ENCODE peak calls at places on chromosome 19, in eight cellular contexts. V is Caco-2; E is bronchial epithelial cell; T is astrocyte; N is Peyer's patch; B is activated CD4-positive, alpha-beta memory T cell treated with anti-CD3 and anti-CD28 coated beads, Interleukin-2, amount 10 ng/mL, durations not matched to agents 7 days and 5 days; C is GDM1; X is breast epithelium. M is an unnamed sample.

GRCh38 chr19:11494634-11495285 is 10.9 kb downstream of the ZNF653 start:
- DNase-seq in V (no peak), E (no peak), T (no peak), N (no peak), B (no peak), C (no peak), X (no peak), M (no peak)

GRCh38 chr19:29927944-29928669 is 13.9 kb upstream of the URI1 start:
- DNase-seq in V (no peak), E (no peak), T (no peak), N (no peak), B (no peak), C (no peak), X (no peak), M (no peak)

GRCh38 chr19:51547397-51548212 is 16.1 kb upstream of the SIGLEC6 start:
- DNase-seq in V (peak), E (no peak), T (no peak), N (no peak), B (no peak), C (peak), X (no peak), M (no peak)

GRCh38 chr19:38707512-38708114 is 36.7 kb downstream of the CAPN12 start:
- DNase-seq in V (no peak), E (no peak), T (no peak), N (no peak), B (no peak), C (no peak), X (peak), M (no peak)

GRCh38 chr19:45876411-45877197 is 9.3 kb downstream of the IRF2BP1 start:
- DNase-seq in V (no peak), E (no peak), T (peak), N (no peak), B (no peak), C (peak), X (peak), M (no peak)

GRCh38 chr19:38404858-38405257 is 2.0 kb downstream of the FAM98C start:
- DNase-seq in V (no peak), E (no peak), T (no peak), N (no peak), B (no peak), C (no peak), X (no peak), M (no peak)

GRCh38 chr19:11598746-11599145 is 1.5 kb downstream of the ZNF627 start:
- DNase-seq in V (no peak), E (no peak), T (no peak), N (no peak), B (no peak), C (no peak), X (no peak), M (no peak)

GRCh38 chr19:2051771-2052704 is 994 bp upstream of the MKNK2 start:
- DNase-seq in V (no peak), E (peak), T (no peak), N (peak), B (peak), C (no peak), X (no peak), M (no peak)

GRCh38 chr19:50489461-50490011 is 12.9 kb upstream of the GARIN5A start:
- DNase-seq in V (no peak), E (no peak), T (no peak), N (no peak), B (no peak), C (no peak), X (no peak), M (no peak)

GRCh38 chr19:41399091-41399490 is 1.5 kb downstream of the BCKDHA start:
- DNase-seq in V (no peak), E (no peak), T (no peak), N (no peak), B (no peak), C (no peak), X (no peak), M (no peak)

GRCh38 chr19:2487780-2488330 is 11.9 kb downstream of the GADD45B start:
- DNase-seq in V (no peak), E (no peak), T (no peak), N (no peak), B (no peak), C (no peak), X (no peak), M (no peak)

GRCh38 chr19:56930647-56931592 is 90.4 kb upstream of the PEG3 start:
- DNase-seq in V (no peak), E (no peak), T (no peak), N (no peak), B (no peak), C (no peak), X (no peak), M (no peak)

GRCh38 chr19:13234518-13234917 is 84.3 kb downstream of the IER2 start:
- DNase-seq in V (peak), E (no peak), T (no peak), N (peak), B (peak), C (no peak), X (no peak), M (no peak)

GRCh38 chr19:8256276-8257051 is 47.3 kb downstream of the CERS4 start:
- DNase-seq in V (no peak), E (no peak), T (no peak), N (no peak), B (no peak), C (no peak), X (no peak), M (no peak)

GRCh38 chr19:38799104-38799503 is 10.1 kb downstream of the LGALS7B start:
- DNase-seq in V (no peak), E (no peak), T (no peak), N (no peak), B (no peak), C (no peak), X (no peak), M (no peak)

GRCh38 chr19:49847731-49848696 is 2.9 kb upstream of the PTOV1 start:
- DNase-seq in V (no peak), E (peak), T (peak), N (no peak), B (peak), C (no peak), X (no peak), M (no peak)

GRCh38 chr19:11445141-11445540 is 9.7 kb downstream of the PRKCSH start:
- DNase-seq in V (no peak), E (no peak), T (no peak), N (no peak), B (no peak), C (no peak), X (no peak), M (no peak)

GRCh38 chr19:4567584-4568071 is 8.1 kb upstream of the SEMA6B start:
- DNase-seq in V (peak), E (peak), T (no peak), N (peak), B (peak), C (peak), X (peak), M (no peak)

GRCh38 chr19:39474139-39474620 is 6.5 kb upstream of the TIMM50 start:
- DNase-seq in V (peak), E (no peak), T (no peak), N (peak), B (peak), C (peak), X (no peak), M (no peak)